ENCODE peak calls at places on chromosomes 6 and 20, in four cellular contexts. One of them, this sample, is unnamed.

GRCh38 chr20:57470212-57470522 is 54.8 kb downstream of the CTCFL start:
- DNase-seq in brain microvascular endothelial cell: no peak
- DNase-seq in uterus: no peak
- DNase-seq in pancreas: no peak
- DNase-seq in this sample: no peak

GRCh38 chr6:113447088-113447831 is 409.9 kb upstream of the MARCKS start:
- DNase-seq in pancreas: no peak
- DNase-seq in brain microvascular endothelial cell: peak
- DNase-seq in uterus: no peak
- DNase-seq in this sample: peak

GRCh38 chr6:36794704-36795065 is 44.6 kb downstream of the CPNE5 start:
- DNase-seq in uterus: no peak
- DNase-seq in brain microvascular endothelial cell: no peak
- DNase-seq in pancreas: no peak
- DNase-seq in this sample: no peak

GRCh38 chr6:73579389-73579788 is 58.6 kb upstream of the EEF1A1 start:
- DNase-seq in pancreas: no peak
- DNase-seq in uterus: peak
- DNase-seq in brain microvascular endothelial cell: no peak
- DNase-seq in this sample: no peak

GRCh38 chr6:167968091-167968490 is 29.4 kb upstream of the KIF25 start:
- DNase-seq in uterus: no peak
- DNase-seq in brain microvascular endothelial cell: no peak
- DNase-seq in pancreas: no peak
- DNase-seq in this sample: no peak

GRCh38 chr20:62707981-62708521 is 585 bp upstream of the NTSR1 start:
- DNase-seq in brain microvascular endothelial cell: no peak
- DNase-seq in uterus: no peak
- DNase-seq in pancreas: peak
- DNase-seq in this sample: no peak

GRCh38 chr6:19569563-19569962 is 267.6 kb upstream of the ID4 start:
- DNase-seq in brain microvascular endothelial cell: no peak
- DNase-seq in uterus: no peak
- DNase-seq in pancreas: no peak
- DNase-seq in this sample: no peak

GRCh38 chr6:155152211-155153076 is 111.4 kb upstream of the CLDN20 start:
- DNase-seq in brain microvascular endothelial cell: no peak
- DNase-seq in pancreas: no peak
- DNase-seq in uterus: no peak
- DNase-seq in this sample: no peak

GRCh38 chr6:113031591-113031990 is 684.5 kb downstream of the RFPL4B start:
- DNase-seq in uterus: no peak
- DNase-seq in brain microvascular endothelial cell: no peak
- DNase-seq in pancreas: no peak
- DNase-seq in this sample: no peak

GRCh38 chr6:37860226-37860839 is 40.8 kb downstream of the ZFAND3 start:
- DNase-seq in pancreas: no peak
- DNase-seq in uterus: no peak
- DNase-seq in brain microvascular endothelial cell: peak
- DNase-seq in this sample: peak

GRCh38 chr6:78533426-78533825 is 333.9 kb upstream of the IRAK1BP1 start:
- DNase-seq in uterus: no peak
- DNase-seq in pancreas: no peak
- DNase-seq in brain microvascular endothelial cell: peak
- DNase-seq in this sample: peak

GRCh38 chr20:21352703-21353102 is 44.6 kb downstream of the NKX2-4 start:
- DNase-seq in brain microvascular endothelial cell: peak
- DNase-seq in pancreas: no peak
- DNase-seq in uterus: no peak
- DNase-seq in this sample: peak

GRCh38 chr6:38909020-38909730 is 139.4 kb upstream of the GLP1R start:
- DNase-seq in uterus: no peak
- DNase-seq in pancreas: no peak
- DNase-seq in brain microvascular endothelial cell: no peak
- DNase-seq in this sample: no peak

GRCh38 chr6:2839982-2840793 is 1.5 kb downstream of the SERPINB1 start:
- DNase-seq in pancreas: no peak
- DNase-seq in uterus: no peak
- DNase-seq in brain microvascular endothelial cell: no peak
- DNase-seq in this sample: no peak

GRCh38 chr6:169853196-169854082 is 102.0 kb downstream of the ERMARD start:
- DNase-seq in uterus: no peak
- DNase-seq in pancreas: no peak
- DNase-seq in brain microvascular endothelial cell: no peak
- DNase-seq in this sample: no peak

GRCh38 chr6:34225551-34225950 is 11.1 kb upstream of the HMGA1 start:
- DNase-seq in brain microvascular endothelial cell: no peak
- DNase-seq in pancreas: no peak
- DNase-seq in uterus: no peak
- DNase-seq in this sample: no peak

GRCh38 chr20:10651227-10651990 is 22.4 kb downstream of the JAG1 start:
- DNase-seq in uterus: no peak
- DNase-seq in pancreas: no peak
- DNase-seq in brain microvascular endothelial cell: peak
- DNase-seq in this sample: peak

GRCh38 chr20:17617212-17617867 is 47.5 kb downstream of the DSTN start:
- DNase-seq in uterus: peak
- DNase-seq in brain microvascular endothelial cell: no peak
- DNase-seq in pancreas: peak
- DNase-seq in this sample: no peak

GRCh38 chr6:141105481-141105880 is 1027.2 kb upstream of the GJE1 start:
- DNase-seq in brain microvascular endothelial cell: peak
- DNase-seq in pancreas: no peak
- DNase-seq in uterus: no peak
- DNase-seq in this sample: peak

GRCh38 chr6:78810698-78811097 is 56.7 kb upstream of the IRAK1BP1 start:
- DNase-seq in uterus: no peak
- DNase-seq in brain microvascular endothelial cell: peak
- DNase-seq in pancreas: no peak
- DNase-seq in this sample: no peak

GRCh38 chr6:47810885-47811284 is 29.1 kb downstream of the OPN5 start:
- DNase-seq in uterus: no peak
- DNase-seq in brain microvascular endothelial cell: no peak
- DNase-seq in pancreas: no peak
- DNase-seq in this sample: no peak
- TF ChIP-seq CTCF in uterus: no peak
- TF ChIP-seq CTCF in brain microvascular endothelial cell: no peak
- TF ChIP-seq CTCF in pancreas: no peak
- TF ChIP-seq CTCF in this sample: no peak

GRCh38 chr20:3273371-3273770 is 34.4 kb upstream of the SLC4A11 start:
- DNase-seq in brain microvascular endothelial cell: no peak
- DNase-seq in uterus: no peak
- DNase-seq in pancreas: no peak
- DNase-seq in this sample: no peak

GRCh38 chr20:3275064-3275935 is 36.3 kb upstream of the SLC4A11 start:
- DNase-seq in uterus: no peak
- DNase-seq in brain microvascular endothelial cell: no peak
- DNase-seq in pancreas: no peak
- DNase-seq in this sample: no peak

GRCh38 chr20:3277686-3278465 is 38.9 kb upstream of the SLC4A11 start:
- DNase-seq in brain microvascular endothelial cell: no peak
- DNase-seq in uterus: no peak
- DNase-seq in pancreas: no peak
- DNase-seq in this sample: no peak

GRCh38 chr20:3275966-3276365 is 37.0 kb upstream of the SLC4A11 start:
- DNase-seq in brain microvascular endothelial cell: no peak
- DNase-seq in uterus: no peak
- DNase-seq in pancreas: no peak
- DNase-seq in this sample: no peak

DNA sequence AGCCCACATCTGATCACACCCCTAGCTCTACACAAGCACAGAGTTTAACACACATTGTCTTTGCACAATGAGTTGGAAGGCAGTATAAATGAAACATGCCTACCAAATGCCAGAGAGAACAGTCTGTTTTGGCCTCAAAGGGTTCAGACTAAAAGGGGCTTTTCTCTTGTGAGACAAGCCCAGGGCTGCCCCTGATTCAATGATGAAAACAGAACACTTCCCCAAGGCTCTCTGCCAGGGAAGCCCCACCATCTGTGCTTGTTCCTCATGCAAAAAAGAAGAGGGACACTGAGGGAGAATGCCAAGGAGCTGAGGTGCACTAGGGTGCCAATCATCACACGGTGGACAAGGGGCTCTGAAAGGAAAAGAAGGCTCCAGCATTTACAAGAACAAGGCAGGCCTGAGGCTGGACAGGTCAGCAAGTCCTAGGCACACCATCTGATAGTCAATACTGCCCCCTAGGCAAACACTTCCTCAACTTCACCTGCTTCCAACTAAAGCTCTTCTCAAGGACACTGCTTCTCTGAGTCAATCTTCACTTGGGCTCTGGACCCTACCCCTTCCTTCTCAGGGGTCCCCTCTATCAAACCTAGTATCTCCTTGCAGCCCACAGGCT is 37.5 kb upstream of the SLC4A11 start:
- DNase-seq in pancreas: no peak
- DNase-seq in brain microvascular endothelial cell: peak
- DNase-seq in uterus: no peak
- DNase-seq in this sample: no peak
- TF ChIP-seq CTCF in pancreas: no peak
- TF ChIP-seq CTCF in brain microvascular endothelial cell: peak
- TF ChIP-seq CTCF in uterus: no peak
- TF ChIP-seq CTCF in this sample: peak

DNA sequence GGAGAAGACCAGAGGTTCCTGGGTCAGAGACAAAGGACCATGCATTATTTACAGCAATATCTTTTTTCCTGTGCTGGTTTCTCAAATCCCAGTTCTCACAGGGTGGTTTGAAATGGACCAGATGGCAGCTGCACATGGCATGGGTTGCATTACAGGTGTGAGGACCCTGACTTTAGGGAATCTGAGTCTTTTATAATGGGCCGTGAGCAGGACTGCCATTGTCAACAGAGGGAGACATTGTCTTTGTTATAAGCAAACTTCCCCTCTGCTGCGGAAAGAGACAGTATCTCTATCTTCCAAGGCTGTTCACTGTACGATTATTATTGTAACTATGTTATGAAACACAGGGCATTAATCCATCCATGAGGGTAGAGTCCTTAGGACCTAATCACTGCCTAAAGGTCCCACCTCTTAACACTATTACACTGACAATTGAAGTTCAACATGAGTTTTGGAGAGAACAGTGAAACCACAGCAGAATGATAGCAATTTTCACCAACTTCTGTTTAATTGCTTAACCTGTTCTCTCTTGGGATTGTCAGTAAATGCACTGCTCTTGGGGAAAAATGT is 156.1 kb upstream of the AGPAT4 start:
- DNase-seq in pancreas: no peak
- DNase-seq in uterus: no peak
- DNase-seq in brain microvascular endothelial cell: no peak
- DNase-seq in this sample: no peak
- TF ChIP-seq CTCF in pancreas: no peak
- TF ChIP-seq CTCF in uterus: no peak
- TF ChIP-seq CTCF in brain microvascular endothelial cell: peak
- TF ChIP-seq CTCF in this sample: peak

DNA sequence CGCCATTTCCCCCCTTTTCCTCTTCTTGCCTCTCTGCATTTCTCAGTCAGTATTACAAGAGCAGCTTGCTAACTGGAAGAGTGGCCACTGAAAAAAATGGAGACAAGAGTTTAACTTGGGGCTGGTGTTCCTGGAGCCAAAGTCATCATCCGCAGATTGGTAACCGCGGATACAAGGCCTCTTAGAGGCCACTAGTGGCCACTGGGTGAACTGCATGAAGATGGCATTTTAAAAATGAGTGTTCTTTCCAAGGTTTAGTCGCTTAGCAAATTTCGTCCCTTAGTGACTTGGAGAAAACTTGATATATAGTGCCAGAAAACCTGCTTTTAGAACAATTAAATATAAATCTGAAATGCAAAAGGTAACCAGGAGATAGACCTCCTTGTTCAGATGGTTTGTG is 4.8 kb downstream of the F13A1 start:
- DNase-seq in uterus: peak
- DNase-seq in pancreas: no peak
- DNase-seq in brain microvascular endothelial cell: peak
- DNase-seq in this sample: peak
- TF ChIP-seq CTCF in uterus: peak
- TF ChIP-seq CTCF in pancreas: peak
- TF ChIP-seq CTCF in brain microvascular endothelial cell: peak
- TF ChIP-seq CTCF in this sample: peak

DNA sequence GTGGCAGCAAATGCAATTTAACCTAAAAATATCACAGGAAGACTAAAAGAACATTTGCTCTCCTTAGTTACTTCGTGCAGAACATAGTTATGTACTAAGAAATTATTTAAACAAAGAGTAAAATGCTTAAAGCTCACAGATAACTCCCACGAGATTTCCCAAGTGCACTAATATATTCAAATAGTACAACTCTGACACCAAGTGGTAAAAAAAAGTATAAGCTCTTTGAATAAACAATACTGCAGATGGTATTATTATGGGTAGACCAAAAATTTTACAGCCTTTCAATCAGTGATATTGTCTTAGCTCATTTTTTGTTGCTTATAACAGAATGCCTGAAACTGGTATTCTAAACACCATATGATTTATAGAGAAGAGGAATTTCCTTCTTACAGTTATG is 52.8 kb upstream of the FILIP1 start:
- DNase-seq in pancreas: no peak
- DNase-seq in brain microvascular endothelial cell: no peak
- DNase-seq in uterus: no peak
- DNase-seq in this sample: peak
- TF ChIP-seq CTCF in pancreas: no peak
- TF ChIP-seq CTCF in brain microvascular endothelial cell: peak
- TF ChIP-seq CTCF in uterus: peak
- TF ChIP-seq CTCF in this sample: peak

DNA sequence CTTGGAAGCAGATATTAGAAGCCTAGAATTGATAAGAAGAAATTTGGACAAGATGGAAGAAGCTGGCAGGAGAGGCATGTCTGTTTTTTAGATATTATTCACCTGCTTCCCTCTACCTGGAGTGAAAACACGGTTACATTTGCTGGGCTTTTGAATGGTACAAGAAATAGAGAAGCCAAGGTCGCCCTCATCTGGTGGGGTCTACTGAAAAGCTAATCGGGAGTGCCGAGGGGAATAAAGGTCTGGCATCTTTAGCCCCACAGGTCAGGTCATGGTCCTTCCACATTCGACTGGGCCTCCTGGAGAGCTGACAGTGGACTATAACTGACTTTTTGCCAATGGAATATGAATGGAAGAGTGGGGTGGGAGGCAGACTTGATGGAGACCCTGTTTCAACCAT is 4.6 kb upstream of the C2 start:
- DNase-seq in pancreas: no peak
- DNase-seq in brain microvascular endothelial cell: no peak
- DNase-seq in uterus: no peak
- DNase-seq in this sample: no peak
- TF ChIP-seq CTCF in pancreas: no peak
- TF ChIP-seq CTCF in brain microvascular endothelial cell: peak
- TF ChIP-seq CTCF in uterus: peak
- TF ChIP-seq CTCF in this sample: no peak